ENCODE peak calls at places on chromosomes 6 and 20, in five cellular contexts. P is dorsolateral prefrontal cortex, I is Peyer's patch, V is body of pancreas, F is fibroblast of lung. G is an unnamed sample.

GRCh38 chr6:101761124-101761601 is 367.7 kb downstream of the GRIK2 start:
- DNase-seq in P (no peak), I (no peak), V (no peak), F (peak; percentile 84), G (no peak)

GRCh38 chr6:144655376-144655775 is 370.2 kb downstream of the UTRN start:
- DNase-seq in P (no peak), I (no peak), V (no peak), F (peak; percentile 77), G (no peak)

GRCh38 chr20:24211972-24212371 is 223.4 kb upstream of the GGTLC1 start:
- DNase-seq in P (no peak), I (no peak), V (no peak), F (no peak), G (no peak)

GRCh38 chr6:84767591-84768201 is 3.3 kb upstream of the TBX18 start:
- DNase-seq in P (no peak), I (no peak), V (no peak), F (no peak), G (no peak)

GRCh38 chr6:122997541-122998150 is 1.6 kb downstream of the CLVS2 start:
- DNase-seq in P (no peak), I (no peak), V (no peak), F (no peak), G (no peak)

GRCh38 chr6:2448826-2449571 is 203.6 kb upstream of the GMDS start:
- DNase-seq in P (no peak), I (peak; percentile 63), V (peak; percentile 31), F (peak; percentile 88), G (no peak)

GRCh38 chr20:33524261-33524660 is 34.4 kb downstream of the CBFA2T2 start:
- DNase-seq in P (no peak), I (no peak), V (no peak), F (peak; percentile 15), G (no peak)

GRCh38 chr6:30480536-30481156 is 8.7 kb upstream of the HLA-E start:
- DNase-seq in P (no peak), I (no peak), V (no peak), F (no peak), G (no peak)

GRCh38 chr6:145080651-145081050 is 654.7 kb downstream of the EPM2A start:
- DNase-seq in P (no peak), I (no peak), V (no peak), F (no peak), G (no peak)

GRCh38 chr20:37081717-37082289 is 14.0 kb downstream of the RBL1 start:
- DNase-seq in P (no peak), I (peak; percentile 64), V (no peak), F (peak; percentile 6), G (no peak)

GRCh38 chr6:49284134-49284533 is 178.9 kb downstream of the MMUT start:
- DNase-seq in P (no peak), I (no peak), V (no peak), F (no peak), G (no peak)

GRCh38 chr6:92715991-92716390 is 703.4 kb downstream of the EPHA7 start:
- DNase-seq in P (no peak), I (no peak), V (no peak), F (peak; percentile 54), G (no peak)

GRCh38 chr20:40990542-40991120 is 38.0 kb upstream of the TOP1 start:
- DNase-seq in P (peak; percentile 80), I (peak; percentile 93), V (peak; percentile 83), F (peak; percentile 90), G (peak; percentile 83)

GRCh38 chr6:17455919-17456318 is 62.5 kb downstream of the CAP2 start:
- DNase-seq in P (no peak), I (no peak), V (no peak), F (no peak), G (no peak)

GRCh38 chr6:147077251-147077650 is 127.0 kb upstream of the STXBP5 start:
- DNase-seq in P (peak; percentile 67), I (no peak), V (peak; percentile 91), F (no peak), G (peak; percentile 85)

GRCh38 chr6:113859349-113860164 is 2.4 kb downstream of the MARCKS start:
- DNase-seq in P (no peak), I (peak; percentile 62), V (peak; percentile 43), F (peak; percentile 55), G (peak; percentile 66)

GRCh38 chr6:158321960-158322359 is 9.7 kb downstream of the TULP4 start:
- DNase-seq in P (no peak), I (no peak), V (no peak), F (peak; percentile 68), G (no peak)

GRCh38 chr6:16049178-16049577 is 79.7 kb upstream of the MYLIP start:
- DNase-seq in P (no peak), I (no peak), V (no peak), F (no peak), G (no peak)

GRCh38 chr6:26087284-26088115 is at the start of gene HFE:
- DNase-seq in P (no peak), I (peak; percentile 78), V (peak; percentile 53), F (peak; percentile 67), G (peak; percentile 79)

GRCh38 chr20:10524643-10525042 is 89.5 kb downstream of the SLX4IP start:
- DNase-seq in P (no peak), I (no peak), V (no peak), F (no peak), G (no peak)

GRCh38 chr6:55379895-55380294 is 52.6 kb downstream of the GFRAL start:
- DNase-seq in P (no peak), I (no peak), V (no peak), F (peak; percentile 83), G (no peak)

GRCh38 chr6:53359843-53360834 is 11.4 kb upstream of the ELOVL5 start:
- DNase-seq in P (no peak), I (no peak), V (no peak), F (peak; percentile 40), G (no peak)

GRCh38 chr6:72534236-72534635 is 87.6 kb upstream of the KCNQ5 start:
- DNase-seq in P (no peak), I (no peak), V (no peak), F (no peak), G (no peak)

GRCh38 chr6:43817192-43817591 is 47.2 kb downstream of the VEGFA start:
- DNase-seq in P (no peak), I (peak; percentile 77), V (peak; percentile 69), F (peak; percentile 30), G (no peak)

GRCh38 chr6:169725270-169726048 is 1.2 kb upstream of the PHF10 start:
- DNase-seq in P (peak; percentile 44), I (peak; percentile 75), V (peak; percentile 54), F (peak; percentile 91), G (peak; percentile 75)

GRCh38 chr20:6162239-6162638 is 39.4 kb upstream of the FERMT1 start:
- DNase-seq in P (no peak), I (peak; percentile 49), V (peak; percentile 28), F (peak; percentile 36), G (no peak)

GRCh38 chr6:13280253-13280652 is 48.1 kb downstream of the TBC1D7 start:
- DNase-seq in P (no peak), I (no peak), V (no peak), F (no peak), G (no peak)

GRCh38 chr6:169167581-169168301 is 85.9 kb downstream of the THBS2 start:
- DNase-seq in P (no peak), I (no peak), V (peak; percentile 32), F (peak; percentile 95), G (peak; percentile 64)

GRCh38 chr20:15179426-15180190 is 842.2 kb upstream of the FLRT3 start:
- DNase-seq in P (peak; percentile 73), I (no peak), V (no peak), F (no peak), G (no peak)

DNA sequence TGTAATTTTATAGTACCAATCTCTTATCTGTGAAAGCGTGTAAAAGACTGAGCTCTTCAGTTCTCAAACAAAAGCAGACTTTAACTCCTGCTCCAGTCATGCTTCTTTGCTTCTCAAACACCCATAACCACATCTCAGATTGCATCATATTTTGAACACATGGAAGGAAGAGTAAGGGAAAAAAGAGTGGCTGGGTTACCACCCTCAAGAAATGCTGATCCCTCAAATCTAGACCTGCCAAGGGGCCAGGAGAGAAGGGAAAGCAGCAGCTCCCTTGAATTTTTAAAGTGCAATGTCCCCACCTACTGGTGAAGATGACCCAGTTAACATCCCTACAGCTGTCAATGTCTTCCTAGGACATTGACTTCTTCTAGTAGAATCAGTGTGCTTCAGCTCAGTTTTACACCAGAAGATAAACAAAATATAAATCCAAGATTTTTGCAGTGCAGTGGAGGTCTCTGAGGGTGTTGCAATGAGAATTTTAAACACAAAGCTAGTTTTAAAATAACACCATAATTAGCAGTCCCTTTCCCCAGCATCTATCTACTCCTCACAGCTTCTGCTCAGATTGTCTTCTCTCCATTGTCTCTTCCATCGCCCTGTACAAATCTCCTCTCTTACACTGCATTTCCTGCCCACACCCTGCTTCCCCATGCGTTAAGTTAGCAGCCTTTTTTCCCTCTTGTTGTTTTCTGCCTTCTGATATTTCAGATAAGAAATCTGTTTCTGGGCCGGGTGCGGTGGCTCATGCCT is 22.6 kb upstream of the HLA-DQB2 start:
- DNase-seq in P (no peak), I (peak; percentile 66), V (peak; percentile 23), F (peak; percentile 72), G (no peak)
- H3K27me3 ChIP-seq in P (peaks cover 18% of the 10 kb centered on the region), I (no peaks in the 10 kb centered on the region), V (no peaks in the 10 kb centered on the region), F (no peaks in the 10 kb centered on the region), G (no peaks in the 10 kb centered on the region)

DNA sequence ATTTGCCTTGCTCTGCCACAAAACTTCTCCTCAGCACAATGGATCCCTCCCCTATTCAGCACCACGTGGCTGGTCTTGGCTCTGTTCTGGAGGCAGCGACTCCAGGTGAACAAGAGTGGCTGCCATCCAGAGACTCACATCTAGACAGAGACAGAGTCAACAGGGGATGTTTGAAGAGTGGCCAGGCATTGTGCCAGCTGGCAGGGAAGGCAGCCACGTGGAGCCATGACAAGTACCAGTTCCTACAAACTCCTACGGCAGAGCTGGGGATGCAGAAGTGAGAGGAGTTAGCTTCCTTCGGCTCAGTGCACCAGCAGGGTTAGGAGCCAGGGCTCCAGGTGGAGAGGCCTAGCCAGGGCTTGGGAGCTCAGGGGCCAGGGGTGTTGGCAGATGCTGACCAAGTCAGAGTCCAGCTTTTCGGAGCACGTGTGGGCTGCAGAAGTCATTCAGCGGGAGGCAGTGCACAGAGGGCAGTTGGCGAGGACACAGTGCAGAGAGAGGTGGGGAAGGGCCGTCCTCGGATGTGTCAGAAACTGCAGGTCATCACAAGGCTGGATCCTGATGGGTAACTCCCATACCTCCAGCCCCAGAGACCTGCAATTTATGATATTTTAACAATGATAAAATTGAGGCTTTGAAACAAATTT is 171.7 kb upstream of the PDE10A start:
- DNase-seq in P (peak; percentile 46), I (peak; percentile 71), V (peak; percentile 97), F (no peak), G (peak; percentile 93)
- H3K27me3 ChIP-seq in P (peaks cover 9% of the 10 kb centered on the region), I (no peaks in the 10 kb centered on the region), V (no peaks in the 10 kb centered on the region), F (no peaks in the 10 kb centered on the region), G (no peaks in the 10 kb centered on the region)

GRCh38 chr6:41441598-41442205 is 104.5 kb upstream of the FOXP4 start:
- DNase-seq in P (no peak), I (no peak), V (no peak), F (no peak), G (no peak)
- H3K27me3 ChIP-seq in P (peaks cover 9% of the 10 kb centered on the region), I (no peaks in the 10 kb centered on the region), V (no peaks in the 10 kb centered on the region), F (peaks cover 23% of the 10 kb centered on the region), G (peaks cover 4% of the 10 kb centered on the region)

GRCh38 chr6:36273802-36274201 is 3.9 kb downstream of the PNPLA1 start:
- DNase-seq in P (no peak), I (no peak), V (no peak), F (no peak), G (no peak)

GRCh38 chr6:36273067-36273466 is 3.2 kb downstream of the PNPLA1 start:
- DNase-seq in P (no peak), I (no peak), V (no peak), F (no peak), G (no peak)

GRCh38 chr6:36280467-36280866 is 10.6 kb downstream of the PNPLA1 start:
- DNase-seq in P (no peak), I (no peak), V (no peak), F (no peak), G (no peak)

GRCh38 chr6:36277946-36278465 is 8.1 kb downstream of the PNPLA1 start:
- DNase-seq in P (no peak), I (no peak), V (no peak), F (no peak), G (no peak)

GRCh38 chr6:36276581-36277536 is 7.0 kb downstream of the PNPLA1 start:
- DNase-seq in P (no peak), I (no peak), V (no peak), F (no peak), G (no peak)
- H3K27me3 ChIP-seq in P (no peaks in the 10 kb centered on the region), I (no peaks in the 10 kb centered on the region), V (no peaks in the 10 kb centered on the region), F (peaks cover 14% of the 10 kb centered on the region), G (peaks cover 15% of the 10 kb centered on the region)

G was measured in upper lobe of right lung.